ENCODE peak calls at places on chromosomes 5 and 9, in six cellular contexts. One of them, this sample, is unnamed.

GRCh38 chr5:51495672-51496071 is 112.4 kb downstream of the ISL1 start:
- DNase-seq in body of pancreas: no peak
- DNase-seq in NCI-H774: no peak
- DNase-seq in Right ventricle myocardium superior: no peak
- DNase-seq in activated naive CD8-positive, alpha-beta T cell treated with anti-CD3 and anti-CD28 coated beads for 36 hours: no peak
- DNase-seq in NCI-H1436: no peak
- DNase-seq in this sample: no peak

GRCh38 chr9:15160673-15161072 is 146.3 kb downstream of the TTC39B start:
- DNase-seq in body of pancreas: no peak
- DNase-seq in NCI-H774: no peak
- DNase-seq in Right ventricle myocardium superior: no peak
- DNase-seq in activated naive CD8-positive, alpha-beta T cell treated with anti-CD3 and anti-CD28 coated beads for 36 hours: no peak
- DNase-seq in NCI-H1436: no peak
- DNase-seq in this sample: no peak

GRCh38 chr5:159508344-159508743 is 178.1 kb upstream of the IL12B start:
- DNase-seq in body of pancreas: no peak
- DNase-seq in NCI-H774: no peak
- DNase-seq in Right ventricle myocardium superior: no peak
- DNase-seq in activated naive CD8-positive, alpha-beta T cell treated with anti-CD3 and anti-CD28 coated beads for 36 hours: no peak
- DNase-seq in NCI-H1436: no peak
- DNase-seq in this sample: no peak

GRCh38 chr5:160479926-160480325 is 58.3 kb downstream of the PTTG1 start:
- DNase-seq in body of pancreas: no peak
- DNase-seq in NCI-H774: no peak
- DNase-seq in Right ventricle myocardium superior: no peak
- DNase-seq in activated naive CD8-positive, alpha-beta T cell treated with anti-CD3 and anti-CD28 coated beads for 36 hours: no peak
- DNase-seq in NCI-H1436: no peak
- DNase-seq in this sample: no peak

GRCh38 chr9:10062629-10063395 is 550.0 kb downstream of the PTPRD start:
- DNase-seq in body of pancreas: no peak
- DNase-seq in NCI-H774: no peak
- DNase-seq in Right ventricle myocardium superior: no peak
- DNase-seq in activated naive CD8-positive, alpha-beta T cell treated with anti-CD3 and anti-CD28 coated beads for 36 hours: no peak
- DNase-seq in NCI-H1436: no peak
- DNase-seq in this sample: no peak

GRCh38 chr5:53091304-53091703 is 18.3 kb downstream of the MOCS2 start:
- DNase-seq in body of pancreas: no peak
- DNase-seq in NCI-H774: no peak
- DNase-seq in Right ventricle myocardium superior: no peak
- DNase-seq in activated naive CD8-positive, alpha-beta T cell treated with anti-CD3 and anti-CD28 coated beads for 36 hours: no peak
- DNase-seq in NCI-H1436: no peak
- DNase-seq in this sample: no peak

GRCh38 chr5:132491368-132492364 is 1.1 kb upstream of the IRF1 start:
- DNase-seq in body of pancreas: peak
- DNase-seq in NCI-H774: no peak
- DNase-seq in Right ventricle myocardium superior: no peak
- DNase-seq in activated naive CD8-positive, alpha-beta T cell treated with anti-CD3 and anti-CD28 coated beads for 36 hours: no peak
- DNase-seq in NCI-H1436: no peak
- DNase-seq in this sample: peak

GRCh38 chr5:71789746-71790145 is 70.7 kb downstream of the CARTPT start:
- DNase-seq in body of pancreas: no peak
- DNase-seq in NCI-H774: no peak
- DNase-seq in Right ventricle myocardium superior: no peak
- DNase-seq in activated naive CD8-positive, alpha-beta T cell treated with anti-CD3 and anti-CD28 coated beads for 36 hours: no peak
- DNase-seq in NCI-H1436: no peak
- DNase-seq in this sample: no peak

GRCh38 chr5:132830436-132831094 is at the start of gene SHROOM1:
- DNase-seq in body of pancreas: peak
- DNase-seq in NCI-H774: peak
- DNase-seq in Right ventricle myocardium superior: peak
- DNase-seq in activated naive CD8-positive, alpha-beta T cell treated with anti-CD3 and anti-CD28 coated beads for 36 hours: peak
- DNase-seq in NCI-H1436: peak
- DNase-seq in this sample: peak

GRCh38 chr9:69346596-69347390 is 21.8 kb downstream of the ENTREP1 start:
- DNase-seq in body of pancreas: no peak
- DNase-seq in NCI-H774: no peak
- DNase-seq in Right ventricle myocardium superior: no peak
- DNase-seq in activated naive CD8-positive, alpha-beta T cell treated with anti-CD3 and anti-CD28 coated beads for 36 hours: no peak
- DNase-seq in NCI-H1436: no peak
- DNase-seq in this sample: no peak

GRCh38 chr9:70998962-70999361 is 122.5 kb downstream of the TRPM3 start:
- DNase-seq in body of pancreas: no peak
- DNase-seq in NCI-H774: no peak
- DNase-seq in Right ventricle myocardium superior: no peak
- DNase-seq in activated naive CD8-positive, alpha-beta T cell treated with anti-CD3 and anti-CD28 coated beads for 36 hours: no peak
- DNase-seq in NCI-H1436: no peak
- DNase-seq in this sample: no peak

GRCh38 chr9:83955985-83956287 is 24.1 kb downstream of the HNRNPK start:
- DNase-seq in body of pancreas: no peak
- DNase-seq in NCI-H774: no peak
- DNase-seq in Right ventricle myocardium superior: no peak
- DNase-seq in activated naive CD8-positive, alpha-beta T cell treated with anti-CD3 and anti-CD28 coated beads for 36 hours: peak
- DNase-seq in NCI-H1436: no peak
- DNase-seq in this sample: no peak

GRCh38 chr5:138463335-138464017 is 1.8 kb upstream of the EGR1 start:
- DNase-seq in body of pancreas: peak
- DNase-seq in NCI-H774: no peak
- DNase-seq in Right ventricle myocardium superior: no peak
- DNase-seq in activated naive CD8-positive, alpha-beta T cell treated with anti-CD3 and anti-CD28 coated beads for 36 hours: no peak
- DNase-seq in NCI-H1436: no peak
- DNase-seq in this sample: no peak

GRCh38 chr5:81486711-81487110 is 92.8 kb upstream of the ACOT12 start:
- DNase-seq in body of pancreas: no peak
- DNase-seq in NCI-H774: no peak
- DNase-seq in Right ventricle myocardium superior: no peak
- DNase-seq in activated naive CD8-positive, alpha-beta T cell treated with anti-CD3 and anti-CD28 coated beads for 36 hours: no peak
- DNase-seq in NCI-H1436: no peak
- DNase-seq in this sample: no peak

GRCh38 chr9:129617167-129617566 is 3.7 kb downstream of the C9orf50 start:
- DNase-seq in body of pancreas: no peak
- DNase-seq in NCI-H774: no peak
- DNase-seq in Right ventricle myocardium superior: no peak
- DNase-seq in activated naive CD8-positive, alpha-beta T cell treated with anti-CD3 and anti-CD28 coated beads for 36 hours: no peak
- DNase-seq in NCI-H1436: peak
- DNase-seq in this sample: no peak

GRCh38 chr9:8492679-8493078 is 693.1 kb upstream of the DMAC1 start:
- DNase-seq in body of pancreas: no peak
- DNase-seq in NCI-H774: no peak
- DNase-seq in Right ventricle myocardium superior: no peak
- DNase-seq in activated naive CD8-positive, alpha-beta T cell treated with anti-CD3 and anti-CD28 coated beads for 36 hours: no peak
- DNase-seq in NCI-H1436: no peak
- DNase-seq in this sample: no peak

GRCh38 chr9:120464857-120465421 is 115.0 kb downstream of the CDK5RAP2 start:
- DNase-seq in body of pancreas: no peak
- DNase-seq in NCI-H774: no peak
- DNase-seq in Right ventricle myocardium superior: no peak
- DNase-seq in activated naive CD8-positive, alpha-beta T cell treated with anti-CD3 and anti-CD28 coated beads for 36 hours: no peak
- DNase-seq in NCI-H1436: no peak
- DNase-seq in this sample: no peak

GRCh38 chr5:41795125-41795524 is 75.1 kb downstream of the OXCT1 start:
- DNase-seq in body of pancreas: no peak
- DNase-seq in NCI-H774: no peak
- DNase-seq in Right ventricle myocardium superior: no peak
- DNase-seq in activated naive CD8-positive, alpha-beta T cell treated with anti-CD3 and anti-CD28 coated beads for 36 hours: no peak
- DNase-seq in NCI-H1436: no peak
- DNase-seq in this sample: no peak

GRCh38 chr9:134434896-134435506 is 108.7 kb downstream of the RXRA start:
- DNase-seq in body of pancreas: peak
- DNase-seq in NCI-H774: peak
- DNase-seq in Right ventricle myocardium superior: peak
- DNase-seq in activated naive CD8-positive, alpha-beta T cell treated with anti-CD3 and anti-CD28 coated beads for 36 hours: no peak
- DNase-seq in NCI-H1436: no peak
- DNase-seq in this sample: no peak

GRCh38 chr5:24170026-24170425 is 474.8 kb downstream of the CDH10 start:
- DNase-seq in body of pancreas: no peak
- DNase-seq in NCI-H774: no peak
- DNase-seq in Right ventricle myocardium superior: peak
- DNase-seq in activated naive CD8-positive, alpha-beta T cell treated with anti-CD3 and anti-CD28 coated beads for 36 hours: no peak
- DNase-seq in NCI-H1436: no peak
- DNase-seq in this sample: no peak

GRCh38 chr5:115888027-115888426 is 46.3 kb downstream of the AP3S1 start:
- DNase-seq in body of pancreas: no peak
- DNase-seq in NCI-H774: no peak
- DNase-seq in Right ventricle myocardium superior: no peak
- DNase-seq in activated naive CD8-positive, alpha-beta T cell treated with anti-CD3 and anti-CD28 coated beads for 36 hours: no peak
- DNase-seq in NCI-H1436: no peak
- DNase-seq in this sample: no peak

GRCh38 chr5:172920995-172921394 is 38.2 kb upstream of the RPL26L1 start:
- DNase-seq in body of pancreas: no peak
- DNase-seq in NCI-H774: no peak
- DNase-seq in Right ventricle myocardium superior: no peak
- DNase-seq in activated naive CD8-positive, alpha-beta T cell treated with anti-CD3 and anti-CD28 coated beads for 36 hours: no peak
- DNase-seq in NCI-H1436: no peak
- DNase-seq in this sample: no peak

GRCh38 chr9:128807827-128808226 is 10.5 kb upstream of the ENDOG start:
- DNase-seq in body of pancreas: no peak
- DNase-seq in NCI-H774: no peak
- DNase-seq in Right ventricle myocardium superior: no peak
- DNase-seq in activated naive CD8-positive, alpha-beta T cell treated with anti-CD3 and anti-CD28 coated beads for 36 hours: no peak
- DNase-seq in NCI-H1436: no peak
- DNase-seq in this sample: no peak